ENCODE peak calls at places on chromosome 2, in nine cellular contexts. G is endothelial cell; R is endothelial cell of umbilical vein; Z is effector memory CD8-positive, alpha-beta T cell; W is progenitor cell of endocrine pancreas; H is LoVo; P is amniotic stem cell; N is psoas muscle; L is T-helper 2 cell. X is an unnamed sample.

GRCh38 chr2:11417946-11418585 is 47.9 kb downstream of the E2F6 start:
- DNase-seq in G (peak; percentile 26), R (no peak), Z (no peak), W (no peak), H (peak; percentile 67), P (no peak), N (no peak), L (no peak), X (no peak)

GRCh38 chr2:102313025-102313424 is 1.7 kb downstream of the IL1RL1 start:
- DNase-seq in G (no peak), R (peak; percentile 67), Z (no peak), W (no peak), H (no peak), P (no peak), N (no peak), L (no peak), X (no peak)

GRCh38 chr2:119689218-119689617 is 10.2 kb downstream of the TMEM177 start:
- DNase-seq in G (no peak), R (no peak), Z (no peak), W (no peak), H (no peak), P (no peak), N (no peak), L (no peak), X (no peak)

GRCh38 chr2:231554748-231555545 is 24.7 kb upstream of the NMUR1 start:
- DNase-seq in G (no peak), R (peak; percentile 42), Z (no peak), W (no peak), H (no peak), P (no peak), N (peak; percentile 55), L (no peak), X (no peak)

GRCh38 chr2:97950329-97951154 is 45.2 kb downstream of the TMEM131 start:
- DNase-seq in G (no peak), R (no peak), Z (no peak), W (no peak), H (peak; percentile 28), P (peak; percentile 56), N (no peak), L (no peak), X (no peak)

GRCh38 chr2:111194835-111195621 is 74.3 kb downstream of the BCL2L11 start:
- DNase-seq in G (no peak), R (no peak), Z (no peak), W (no peak), H (no peak), P (no peak), N (no peak), L (no peak), X (no peak)

GRCh38 chr2:136384541-136385303 is 266.8 kb upstream of the CXCR4 start:
- DNase-seq in G (peak; percentile 44), R (peak; percentile 44), Z (peak; percentile 56), W (no peak), H (peak; percentile 9), P (no peak), N (no peak), L (peak; percentile 32), X (no peak)

GRCh38 chr2:171319164-171319810 is 114.5 kb downstream of the METTL8 start:
- DNase-seq in G (no peak), R (peak; percentile 86), Z (peak; percentile 5), W (no peak), H (no peak), P (no peak), N (no peak), L (peak; percentile 23), X (no peak)

GRCh38 chr2:11647834-11648600 is 22.0 kb downstream of the NTSR2 start:
- DNase-seq in G (no peak), R (peak; percentile 39), Z (no peak), W (no peak), H (no peak), P (no peak), N (no peak), L (no peak), X (no peak)

GRCh38 chr2:225429718-225430117 is 30.2 kb downstream of the NYAP2 start:
- DNase-seq in G (no peak), R (no peak), Z (no peak), W (no peak), H (no peak), P (no peak), N (no peak), L (no peak), X (no peak)